ENCODE peak calls at places on chromosomes 13 and 19, in ten cellular contexts. O is A549; H is neural crest cell; P is lower lobe of right lung; V is suprapubic skin; N is Peyer's patch; A is tibial nerve; X is coronary artery; R is foreskin fibroblast; M is CD4-positive, alpha-beta T cell. W is an unnamed sample.

GRCh38 chr19:33819875-33820781 is 23.5 kb downstream of the KCTD15 start:
- DNase-seq in O (peak), H (peak), P (peak), V (peak), N (peak), A (peak), X (peak), R (peak), M (peak), W (peak)

GRCh38 chr19:7869910-7870511 is 4.2 kb downstream of the PRR36 start:
- DNase-seq in O (no peak), H (no peak), P (peak), V (no peak), N (peak), A (no peak), X (no peak), R (peak), M (peak), W (peak)

GRCh38 chr13:113745059-113745458 is 14.0 kb upstream of the TMEM255B start:
- DNase-seq in O (no peak), H (no peak), P (no peak), V (no peak), N (no peak), A (no peak), X (no peak), R (no peak), M (no peak), W (no peak)

GRCh38 chr13:85806553-85807175 is 7.4 kb upstream of the SLITRK6 start:
- DNase-seq in O (no peak), H (no peak), P (no peak), V (no peak), N (no peak), A (no peak), X (no peak), R (peak), M (no peak), W (peak)

GRCh38 chr13:22077764-22078163 is 406.9 kb downstream of the FGF9 start:
- DNase-seq in O (no peak), H (no peak), P (no peak), V (no peak), N (no peak), A (no peak), X (no peak), R (no peak), M (no peak), W (no peak)

GRCh38 chr19:18073197-18073596 is 13.5 kb downstream of the IL12RB1 start:
- DNase-seq in O (no peak), H (no peak), P (no peak), V (no peak), N (no peak), A (no peak), X (no peak), R (no peak), M (no peak), W (no peak)

GRCh38 chr13:74168263-74168675 is 34.1 kb upstream of the KLF12 start:
- DNase-seq in O (no peak), H (no peak), P (no peak), V (no peak), N (peak), A (no peak), X (no peak), R (no peak), M (no peak), W (no peak)

GRCh38 chr13:95323930-95324662 is 22.8 kb upstream of the ABCC4 start:
- DNase-seq in O (no peak), H (peak), P (no peak), V (no peak), N (no peak), A (no peak), X (no peak), R (no peak), M (no peak), W (no peak)

GRCh38 chr19:7327802-7328201 is 20.9 kb upstream of the ARHGEF18 start:
- DNase-seq in O (no peak), H (no peak), P (no peak), V (no peak), N (no peak), A (no peak), X (no peak), R (no peak), M (no peak), W (no peak)

GRCh38 chr13:79282976-79283375 is 123.1 kb downstream of the RBM26 start:
- DNase-seq in O (no peak), H (no peak), P (no peak), V (no peak), N (no peak), A (no peak), X (no peak), R (peak), M (no peak), W (no peak)

GRCh38 chr19:15114153-15114540 is 6.9 kb downstream of the SYDE1 start:
- DNase-seq in O (no peak), H (no peak), P (no peak), V (no peak), N (no peak), A (no peak), X (no peak), R (peak), M (no peak), W (no peak)

GRCh38 chr19:15113245-15114152 is 6.3 kb downstream of the SYDE1 start:
- DNase-seq in O (no peak), H (no peak), P (no peak), V (no peak), N (no peak), A (no peak), X (no peak), R (peak), M (no peak), W (no peak)

GRCh38 chr19:15110418-15110815 is 3.2 kb downstream of the SYDE1 start:
- DNase-seq in O (no peak), H (no peak), P (no peak), V (no peak), N (no peak), A (no peak), X (no peak), R (no peak), M (no peak), W (no peak)

GRCh38 chr19:15111758-15112157 is 4.6 kb downstream of the SYDE1 start:
- DNase-seq in O (no peak), H (no peak), P (no peak), V (no peak), N (no peak), A (no peak), X (no peak), R (no peak), M (no peak), W (no peak)

DNA sequence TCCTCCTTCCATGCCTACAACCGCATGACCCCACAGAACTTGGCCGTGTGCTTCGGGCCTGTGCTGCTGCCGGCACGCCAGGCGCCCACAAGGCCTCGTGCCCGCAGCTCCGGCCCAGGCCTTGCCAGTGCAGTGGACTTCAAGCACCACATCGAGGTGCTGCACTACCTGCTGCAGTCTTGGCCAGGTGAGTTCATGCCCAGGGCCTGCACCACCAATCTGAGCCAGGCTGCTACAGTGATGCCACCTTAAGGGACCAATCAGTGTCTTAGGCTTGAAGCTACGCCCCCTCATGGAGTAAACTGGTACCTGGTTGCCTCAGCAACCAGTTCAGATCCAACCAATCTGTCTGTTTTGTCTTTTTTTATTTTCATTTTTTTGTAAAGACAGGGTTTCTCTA is 5.2 kb downstream of the SYDE1 start:
- DNase-seq in O (no peak), H (no peak), P (no peak), V (no peak), N (no peak), A (no peak), X (no peak), R (peak), M (no peak), W (no peak)
- TF ChIP-seq CTCF in O (no peak), H (peak), P (no peak), V (no peak), N (no peak), A (no peak), X (no peak), R (peak), M (no peak), W (no peak)

GRCh38 chr13:97112451-97113152 is 109.5 kb upstream of the MBNL2 start:
- DNase-seq in O (no peak), H (no peak), P (no peak), V (no peak), N (no peak), A (no peak), X (no peak), R (no peak), M (no peak), W (no peak)

GRCh38 chr13:97114696-97115095 is 107.4 kb upstream of the MBNL2 start:
- DNase-seq in O (no peak), H (peak), P (no peak), V (no peak), N (no peak), A (no peak), X (no peak), R (no peak), M (no peak), W (no peak)

GRCh38 chr13:97111705-97112104 is 110.4 kb upstream of the MBNL2 start:
- DNase-seq in O (no peak), H (no peak), P (no peak), V (no peak), N (no peak), A (no peak), X (no peak), R (no peak), M (no peak), W (no peak)

GRCh38 chr13:97116754-97117153 is 105.4 kb upstream of the MBNL2 start:
- DNase-seq in O (no peak), H (no peak), P (no peak), V (no peak), N (no peak), A (no peak), X (no peak), R (peak), M (no peak), W (no peak)

DNA sequence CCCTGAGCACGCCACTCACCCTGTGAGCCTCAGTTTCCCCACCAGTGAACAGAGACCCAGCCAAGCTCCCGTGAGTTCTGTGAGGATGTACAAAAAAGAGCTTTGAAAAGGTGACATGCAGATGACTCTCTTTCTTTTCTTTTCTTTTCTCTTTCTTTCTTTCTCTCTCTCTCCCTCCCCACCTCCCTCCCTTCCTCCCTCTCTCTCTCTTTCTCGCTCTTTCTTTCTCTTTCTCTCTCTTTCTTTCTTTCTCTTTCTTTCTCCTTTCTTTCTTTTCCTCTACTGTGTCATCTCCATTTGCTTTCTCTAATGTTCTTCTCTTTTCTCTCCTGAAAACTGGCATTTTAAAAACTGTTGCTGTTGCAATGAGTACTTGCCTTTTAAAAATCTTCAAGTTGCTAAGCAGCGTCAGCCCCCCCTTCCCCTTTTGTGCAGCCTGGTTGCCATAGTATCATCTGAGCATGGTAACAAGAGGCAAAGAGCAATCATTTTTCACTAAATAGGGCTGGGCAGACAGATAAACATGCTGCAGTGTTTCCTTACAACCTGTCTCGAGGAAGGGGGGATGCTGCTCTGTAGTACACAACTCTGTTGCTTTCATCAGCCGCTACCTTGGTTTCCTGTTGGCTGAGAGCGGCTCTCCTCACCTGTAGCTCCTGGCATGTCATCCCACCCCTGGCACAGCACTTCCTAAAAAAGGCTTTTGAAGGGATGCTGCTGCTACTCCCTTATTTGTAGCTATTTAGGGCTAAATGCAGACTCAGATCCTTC is 108.7 kb upstream of the MBNL2 start:
- DNase-seq in O (no peak), H (no peak), P (no peak), V (no peak), N (no peak), A (no peak), X (no peak), R (no peak), M (no peak), W (no peak)
- TF ChIP-seq CTCF in O (no peak), H (no peak), P (no peak), V (no peak), N (no peak), A (no peak), X (no peak), R (no peak), M (no peak), W (no peak)

DNA sequence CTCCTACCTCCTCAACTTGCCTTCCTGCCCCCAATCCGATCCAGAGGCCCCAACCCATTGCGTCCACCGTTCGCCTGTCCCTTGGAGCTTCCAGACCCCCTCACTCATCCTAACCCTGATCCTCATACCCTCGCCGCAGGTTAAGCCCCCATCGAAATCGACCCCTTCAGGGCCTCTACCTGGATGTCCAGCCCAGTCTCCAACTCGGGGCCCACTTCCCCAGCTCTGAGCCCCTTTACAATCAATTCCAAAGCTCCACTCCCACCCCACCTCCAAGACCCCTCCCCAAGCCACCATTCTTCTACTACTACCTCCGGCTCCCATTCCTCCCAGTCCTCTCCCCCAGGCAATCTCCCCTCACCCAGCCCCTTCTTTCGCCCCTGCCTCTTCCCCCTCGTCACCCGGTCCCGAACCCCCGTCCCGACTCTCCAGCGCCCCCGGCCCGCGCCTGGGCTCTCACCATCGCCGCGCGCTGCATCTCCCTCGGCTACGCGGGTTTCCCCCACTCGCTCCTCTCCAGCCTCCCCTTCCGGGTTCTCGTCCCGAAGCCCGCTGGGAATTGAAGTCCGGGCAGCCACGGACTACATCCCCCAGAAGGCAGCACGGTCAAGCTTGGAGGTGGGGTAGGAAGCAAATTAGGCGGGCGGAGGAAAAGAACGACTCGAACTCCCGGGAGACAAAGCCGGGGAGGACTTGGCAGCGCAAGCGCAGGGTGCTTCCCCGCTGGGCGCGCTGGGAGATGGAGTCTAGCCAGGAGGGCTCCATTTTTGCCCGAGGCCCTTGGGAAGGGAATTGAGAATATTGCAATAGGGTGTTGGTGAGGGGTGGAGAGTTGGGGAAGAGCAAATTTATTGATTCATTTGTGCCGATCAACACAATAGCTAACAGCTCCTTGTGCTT is at the start of gene FBXO46:
- DNase-seq in O (peak), H (peak), P (peak), V (peak), N (peak), A (peak), X (peak), R (peak), M (peak), W (peak)
- TF ChIP-seq CTCF in O (no peak), H (no peak), P (no peak), V (no peak), N (no peak), A (no peak), X (no peak), R (no peak), M (no peak), W (peak)

GRCh38 chr19:38475176-38475575 is 41.7 kb downstream of the RYR1 start:
- DNase-seq in O (no peak), H (no peak), P (no peak), V (no peak), N (no peak), A (no peak), X (no peak), R (no peak), M (no peak), W (no peak)
- TF ChIP-seq CTCF in O (no peak), H (no peak), P (no peak), V (no peak), N (no peak), A (no peak), X (no peak), R (no peak), M (no peak), W (no peak)

GRCh38 chr19:2109278-2109864 is 12.7 kb downstream of the IZUMO4 start:
- DNase-seq in O (no peak), H (no peak), P (no peak), V (no peak), N (no peak), A (no peak), X (no peak), R (no peak), M (no peak), W (no peak)

GRCh38 chr19:2111425-2111824 is 14.7 kb downstream of the IZUMO4 start:
- DNase-seq in O (no peak), H (no peak), P (no peak), V (no peak), N (no peak), A (no peak), X (no peak), R (no peak), M (no peak), W (no peak)

GRCh38 chr19:2112516-2113320 is 16.0 kb downstream of the IZUMO4 start:
- DNase-seq in O (no peak), H (no peak), P (no peak), V (no peak), N (no peak), A (no peak), X (no peak), R (no peak), M (no peak), W (no peak)

GRCh38 chr19:2111886-2112285 is 15.2 kb downstream of the IZUMO4 start:
- DNase-seq in O (no peak), H (no peak), P (no peak), V (no peak), N (no peak), A (no peak), X (no peak), R (no peak), M (no peak), W (no peak)

DNA sequence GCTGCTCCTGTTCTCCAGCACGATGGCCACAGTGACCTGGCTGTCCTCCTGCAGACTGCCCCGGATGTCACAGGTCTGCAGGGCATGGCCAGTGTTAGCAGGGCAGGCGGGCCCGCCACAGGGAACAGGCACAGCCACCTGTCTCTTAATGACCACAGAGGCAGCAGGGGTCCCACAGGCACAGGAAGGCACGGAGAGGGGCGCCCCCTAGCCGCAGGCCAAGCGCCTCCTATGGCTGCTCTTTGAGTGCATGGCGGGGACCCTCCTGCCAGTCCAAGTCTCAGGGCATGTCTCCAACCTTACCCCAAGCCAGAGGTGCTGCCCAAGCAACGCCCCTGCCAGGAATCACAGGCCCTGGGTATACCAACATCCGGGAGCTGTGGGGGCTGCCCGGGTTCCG is 14.1 kb downstream of the IZUMO4 start:
- DNase-seq in O (no peak), H (no peak), P (no peak), V (no peak), N (no peak), A (no peak), X (no peak), R (no peak), M (no peak), W (no peak)
- TF ChIP-seq CTCF in O (no peak), H (no peak), P (no peak), V (no peak), N (no peak), A (no peak), X (no peak), R (no peak), M (no peak), W (peak)

W was measured in GM13977.